ENCODE peak calls at places on chromosome 12, in four cellular contexts. One of them, this sample, is unnamed.
A peak's percentile ranks its signal among the peaks of the same experiment; 100 is the strongest.

GRCh38 chr12:45077259-45077658 is 26.4 kb upstream of the DBX2 start:
- DNase-seq in HepG2: no peak
- DNase-seq in K562: no peak
- DNase-seq in SK-N-SH: no peak
- DNase-seq in this sample: no peak

GRCh38 chr12:62995097-62995496 is 60.1 kb upstream of the PPM1H start:
- DNase-seq in SK-N-SH: no peak
- DNase-seq in HepG2: no peak
- DNase-seq in K562: no peak
- DNase-seq in this sample: peak; percentile 50

GRCh38 chr12:32399045-32399372 is 349 bp upstream of the FGD4 start:
- DNase-seq in HepG2: no peak
- DNase-seq in K562: no peak
- DNase-seq in SK-N-SH: no peak
- DNase-seq in this sample: no peak

GRCh38 chr12:20011200-20011599 is 357.1 kb upstream of the PDE3A start:
- DNase-seq in HepG2: no peak
- DNase-seq in SK-N-SH: no peak
- DNase-seq in K562: no peak
- DNase-seq in this sample: no peak

GRCh38 chr12:79737875-79738718 is 47.3 kb upstream of the PAWR start:
- DNase-seq in SK-N-SH: peak; percentile 28
- DNase-seq in HepG2: peak; percentile 68
- DNase-seq in K562: peak; percentile 45
- DNase-seq in this sample: no peak

GRCh38 chr12:124242529-124243065 is 52.3 kb upstream of the RFLNA start:
- DNase-seq in HepG2: no peak
- DNase-seq in K562: no peak
- DNase-seq in SK-N-SH: no peak
- DNase-seq in this sample: no peak

GRCh38 chr12:104340177-104340576 is 36.6 kb downstream of the EID3 start:
- DNase-seq in HepG2: no peak
- DNase-seq in K562: no peak
- DNase-seq in SK-N-SH: no peak
- DNase-seq in this sample: no peak

GRCh38 chr12:120902846-120903381 is 1.2 kb downstream of the SPPL3 start:
- DNase-seq in K562: no peak
- DNase-seq in HepG2: no peak
- DNase-seq in SK-N-SH: no peak
- DNase-seq in this sample: no peak

GRCh38 chr12:29710104-29710503 is 73.6 kb downstream of the TMTC1 start:
- DNase-seq in SK-N-SH: peak; percentile 51
- DNase-seq in K562: no peak
- DNase-seq in HepG2: no peak
- DNase-seq in this sample: peak; percentile 41

GRCh38 chr12:75481774-75482173 is 1.2 kb downstream of the GLIPR1 start:
- DNase-seq in SK-N-SH: no peak
- DNase-seq in K562: no peak
- DNase-seq in HepG2: no peak
- DNase-seq in this sample: no peak

GRCh38 chr12:96445743-96446655 is 43.4 kb upstream of the CFAP54 start:
- DNase-seq in K562: peak; percentile 46
- DNase-seq in SK-N-SH: no peak
- DNase-seq in HepG2: no peak
- DNase-seq in this sample: no peak

DNA sequence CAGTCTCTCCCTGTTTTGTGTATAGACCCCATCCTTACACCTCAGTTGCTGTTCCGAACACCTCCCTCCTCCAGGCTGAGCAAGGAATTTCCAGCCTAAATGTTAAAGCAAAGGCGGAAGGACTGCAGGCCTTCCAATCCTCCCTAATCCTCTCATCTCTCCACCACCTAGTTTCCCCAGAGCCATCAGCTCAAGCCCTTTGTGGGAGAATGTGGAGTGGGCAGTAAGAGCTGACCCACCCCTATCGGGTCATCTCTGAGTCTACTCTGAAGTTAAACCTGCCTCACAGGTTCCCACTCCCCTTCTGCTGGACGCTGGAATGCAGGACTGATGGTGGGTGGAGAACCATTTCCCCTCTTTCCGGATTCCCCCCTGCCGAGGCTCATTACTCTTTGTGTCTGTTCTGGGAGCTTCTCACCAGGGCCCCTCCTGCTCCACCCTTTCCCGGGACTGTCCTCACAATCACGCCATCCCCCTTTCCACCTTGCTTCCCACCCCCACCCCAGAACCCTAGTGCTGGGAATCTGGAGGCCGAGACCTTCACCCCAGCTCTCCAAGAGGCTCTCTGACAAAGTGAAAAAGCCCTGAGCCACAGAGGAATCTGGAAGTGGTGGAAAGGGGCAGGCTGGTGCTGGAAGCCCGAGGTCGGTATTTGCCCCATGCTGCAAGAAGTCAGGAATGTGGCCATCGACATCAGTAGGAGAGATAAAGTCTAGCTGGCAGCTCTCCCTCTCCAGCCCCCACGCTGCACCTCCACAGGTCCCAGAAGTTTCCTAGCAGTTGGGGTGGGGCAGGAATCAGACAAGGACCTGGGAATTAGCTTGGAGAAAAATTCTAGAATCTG is 3.3 kb upstream of the KRT18 start:
- DNase-seq in K562: peak; percentile 12
- DNase-seq in HepG2: peak; percentile 92
- DNase-seq in SK-N-SH: no peak
- DNase-seq in this sample: peak; percentile 80
- TF ChIP-seq FOXJ3 in K562: no peak
- TF ChIP-seq FOXJ3 in HepG2: no peak
- TF ChIP-seq FOXJ3 in SK-N-SH: no peak
- TF ChIP-seq FOXJ3 in this sample: no peak

GRCh38 chr12:6946033-6946919 is 2.5 kb downstream of the C12orf57 start:
- DNase-seq in SK-N-SH: peak; percentile 33
- DNase-seq in HepG2: peak; percentile 96
- DNase-seq in K562: peak; percentile 81
- DNase-seq in this sample: peak; percentile 95
- TF ChIP-seq FOXJ3 in SK-N-SH: no peak
- TF ChIP-seq FOXJ3 in HepG2: no peak
- TF ChIP-seq FOXJ3 in K562: no peak
- TF ChIP-seq FOXJ3 in this sample: no peak

GRCh38 chr12:71060426-71060825 is 97.4 kb downstream of the TSPAN8 start:
- DNase-seq in K562: no peak
- DNase-seq in HepG2: no peak
- DNase-seq in SK-N-SH: no peak
- DNase-seq in this sample: no peak
- TF ChIP-seq FOXJ3 in K562: no peak
- TF ChIP-seq FOXJ3 in HepG2: no peak
- TF ChIP-seq FOXJ3 in SK-N-SH: no peak
- TF ChIP-seq FOXJ3 in this sample: no peak

DNA sequence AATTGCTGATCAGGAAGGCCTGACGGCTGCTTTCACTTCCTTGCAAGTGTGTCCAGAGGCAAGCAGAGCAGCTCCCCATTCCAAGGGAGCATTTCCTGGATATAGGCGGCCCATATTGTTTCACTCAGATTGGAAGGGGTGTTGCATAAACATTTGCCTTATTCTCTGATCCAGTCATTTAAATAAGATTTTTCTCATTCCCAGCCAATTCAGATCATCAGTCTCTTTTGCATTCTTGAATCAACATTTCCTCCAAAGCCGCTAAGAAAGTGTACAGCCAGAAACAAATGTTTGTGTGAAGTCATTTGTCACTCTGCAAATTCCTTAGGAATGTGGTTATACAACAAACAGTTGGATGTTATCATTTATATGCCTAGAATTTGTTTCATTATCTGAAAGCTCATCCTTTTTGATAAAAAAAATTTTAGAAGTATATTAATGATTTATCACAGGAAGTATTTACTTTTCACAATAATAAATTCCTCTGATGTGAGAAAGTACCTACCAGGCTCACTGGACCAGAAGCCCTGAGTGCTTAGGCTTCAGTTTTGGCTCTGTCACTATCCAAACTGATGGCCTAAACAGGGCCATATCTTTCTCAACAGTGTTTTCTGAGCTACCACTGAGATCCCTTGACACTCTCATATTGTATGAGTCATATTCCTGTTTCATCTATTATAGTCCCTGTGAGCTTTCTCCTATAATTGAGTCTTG is 379.6 kb downstream of the CCDC91 start:
- DNase-seq in SK-N-SH: no peak
- DNase-seq in K562: peak; percentile 7
- DNase-seq in HepG2: no peak
- DNase-seq in this sample: no peak
- TF ChIP-seq FOXJ3 in SK-N-SH: no peak
- TF ChIP-seq FOXJ3 in K562: no peak
- TF ChIP-seq FOXJ3 in HepG2: no peak
- TF ChIP-seq FOXJ3 in this sample: no peak

GRCh38 chr12:40749863-40750262 is 57.6 kb downstream of the CNTN1 start:
- DNase-seq in K562: no peak
- DNase-seq in HepG2: no peak
- DNase-seq in SK-N-SH: no peak
- DNase-seq in this sample: no peak

DNA sequence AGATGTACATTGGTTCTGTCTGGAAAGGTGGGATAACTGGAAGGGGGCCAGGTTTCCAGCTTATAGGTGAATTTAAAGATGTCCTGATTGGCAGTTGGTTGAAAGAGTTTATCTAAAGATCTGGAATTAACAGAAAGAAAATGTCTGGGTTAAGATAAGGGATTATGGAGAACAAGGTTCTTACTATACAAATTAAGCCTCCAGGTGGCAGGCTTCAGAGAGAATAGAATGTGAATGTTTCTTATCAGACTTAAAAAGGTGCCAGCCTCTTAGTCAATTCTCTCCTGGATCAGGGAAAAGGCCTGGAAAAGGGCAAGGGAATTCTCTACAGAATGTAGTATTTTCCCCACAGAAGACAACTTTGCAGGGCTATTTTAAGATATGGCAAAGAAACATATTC is 53.1 kb downstream of the CNTN1 start:
- DNase-seq in SK-N-SH: no peak
- DNase-seq in HepG2: no peak
- DNase-seq in K562: no peak
- DNase-seq in this sample: no peak
- TF ChIP-seq FOXJ3 in SK-N-SH: no peak
- TF ChIP-seq FOXJ3 in HepG2: no peak
- TF ChIP-seq FOXJ3 in K562: no peak
- TF ChIP-seq FOXJ3 in this sample: no peak

DNA sequence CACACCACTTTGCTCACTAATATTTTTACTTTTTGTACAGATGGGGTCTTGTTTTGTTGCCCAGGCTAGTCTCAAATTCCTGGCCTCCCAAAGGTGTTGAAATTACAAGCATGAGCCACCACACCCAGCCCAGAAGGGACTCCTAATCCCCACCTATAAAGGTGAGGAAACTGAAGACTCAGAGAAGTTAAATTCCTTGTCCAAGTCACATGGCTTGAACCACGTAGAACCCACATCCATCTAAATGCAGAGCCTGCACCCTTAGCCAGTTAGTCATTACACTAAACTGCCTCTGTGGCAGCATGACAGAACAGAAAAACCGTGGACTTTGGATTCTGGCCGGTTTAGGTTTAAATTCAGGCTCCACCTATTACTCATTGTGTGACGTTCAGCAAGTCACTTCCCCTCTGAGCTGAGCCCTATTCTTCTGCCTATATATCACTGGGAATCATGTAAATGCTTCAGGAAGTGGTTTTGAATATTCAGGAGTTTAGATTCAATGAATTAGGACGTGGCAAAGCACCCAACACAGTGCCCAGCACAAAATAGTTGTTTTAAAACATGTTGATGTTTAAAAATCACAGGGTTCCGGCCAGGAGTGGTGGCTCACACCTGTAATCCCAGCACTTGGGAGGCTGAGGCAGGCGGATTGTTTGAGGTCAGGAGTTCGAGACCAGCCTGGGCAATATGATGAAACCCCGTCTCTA is 3.0 kb upstream of the CORO1C start:
- DNase-seq in SK-N-SH: no peak
- DNase-seq in HepG2: peak; percentile 98
- DNase-seq in K562: peak; percentile 35
- DNase-seq in this sample: no peak
- TF ChIP-seq FOXJ3 in SK-N-SH: no peak
- TF ChIP-seq FOXJ3 in HepG2: no peak
- TF ChIP-seq FOXJ3 in K562: no peak
- TF ChIP-seq FOXJ3 in this sample: no peak

GRCh38 chr12:15530361-15530760 is 208.1 kb downstream of the PTPRO start:
- DNase-seq in K562: no peak
- DNase-seq in HepG2: no peak
- DNase-seq in SK-N-SH: no peak
- DNase-seq in this sample: no peak

GRCh38 chr12:15535287-15535895 is 213.1 kb downstream of the PTPRO start:
- DNase-seq in HepG2: no peak
- DNase-seq in K562: no peak
- DNase-seq in SK-N-SH: no peak
- DNase-seq in this sample: no peak

GRCh38 chr12:15534322-15534721 is 212.0 kb downstream of the PTPRO start:
- DNase-seq in K562: no peak
- DNase-seq in HepG2: no peak
- DNase-seq in SK-N-SH: no peak
- DNase-seq in this sample: no peak

GRCh38 chr12:15534870-15535269 is 212.6 kb downstream of the PTPRO start:
- DNase-seq in K562: no peak
- DNase-seq in SK-N-SH: no peak
- DNase-seq in HepG2: no peak
- DNase-seq in this sample: no peak

DNA sequence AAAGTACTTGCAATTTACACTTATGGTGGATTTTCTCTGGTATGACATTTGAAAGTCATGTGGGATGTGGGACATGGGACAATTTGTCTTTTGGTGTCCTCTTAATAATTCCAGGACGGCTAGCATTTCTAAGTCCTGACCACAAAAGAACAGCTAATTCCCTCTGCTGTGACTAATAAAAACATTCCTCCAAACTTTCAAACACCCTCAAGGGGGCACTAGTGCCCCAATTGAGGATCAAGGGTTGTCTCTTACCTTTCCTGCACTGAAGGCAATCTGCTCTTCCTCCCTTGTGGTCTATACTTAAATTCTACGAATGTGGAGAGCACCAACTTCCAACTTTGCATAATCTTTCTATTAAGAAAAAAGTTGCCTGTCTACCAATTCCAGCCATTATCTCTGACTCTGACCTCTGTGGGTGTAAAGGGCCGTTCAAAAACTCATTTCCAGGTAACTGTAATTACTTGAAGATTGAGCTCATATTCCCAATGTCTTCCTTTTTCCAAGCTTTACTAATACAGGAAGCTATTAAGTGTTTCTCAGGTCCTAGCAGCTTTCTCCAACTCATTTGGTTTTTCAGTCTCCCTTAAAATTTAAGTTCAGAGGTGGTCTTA is 210.2 kb downstream of the PTPRO start:
- DNase-seq in K562: peak; percentile 4
- DNase-seq in SK-N-SH: peak; percentile 5
- DNase-seq in HepG2: peak; percentile 55
- DNase-seq in this sample: peak; percentile 51
- TF ChIP-seq FOXJ3 in K562: no peak
- TF ChIP-seq FOXJ3 in SK-N-SH: no peak
- TF ChIP-seq FOXJ3 in HepG2: no peak
- TF ChIP-seq FOXJ3 in this sample: no peak

GRCh38 chr12:6960291-6961277 is 9.4 kb downstream of the PTPN6 start:
- DNase-seq in SK-N-SH: peak; percentile 38
- DNase-seq in HepG2: no peak
- DNase-seq in K562: no peak
- DNase-seq in this sample: no peak

GRCh38 chr12:6959376-6960290 is 8.5 kb downstream of the PTPN6 start:
- DNase-seq in SK-N-SH: no peak
- DNase-seq in HepG2: no peak
- DNase-seq in K562: no peak
- DNase-seq in this sample: no peak

GRCh38 chr12:6962285-6963015 is 8.0 kb downstream of the PHB2 start:
- DNase-seq in SK-N-SH: peak; percentile 35
- DNase-seq in HepG2: no peak
- DNase-seq in K562: no peak
- DNase-seq in this sample: no peak

GRCh38 chr12:6961695-6962284 is 8.7 kb downstream of the PHB2 start:
- DNase-seq in SK-N-SH: peak; percentile 78
- DNase-seq in K562: peak; percentile 82
- DNase-seq in HepG2: peak; percentile 81
- DNase-seq in this sample: peak; percentile 78

GRCh38 chr12:6961278-6961694 is 9.2 kb downstream of the PHB2 start:
- DNase-seq in HepG2: no peak
- DNase-seq in SK-N-SH: peak; percentile 34
- DNase-seq in K562: peak; percentile 51
- DNase-seq in this sample: no peak
- TF ChIP-seq FOXJ3 in HepG2: no peak
- TF ChIP-seq FOXJ3 in SK-N-SH: no peak
- TF ChIP-seq FOXJ3 in K562: no peak
- TF ChIP-seq FOXJ3 in this sample: no peak

This sample was measured in WTC11.